ENCODE peak calls at places on chromosomes 3 and 15, in ten cellular contexts. E, U, S, I, O, V, F, T, D and K are unnamed samples.

GRCh38 chr3:193746832-193747231 is 153.8 kb downstream of the OPA1 start:
- DNase-seq in T (no peak), D (no peak), O (no peak), I (no peak), S (no peak), U (no peak), F (no peak), V (no peak), E (no peak), K (no peak)

GRCh38 chr3:61565569-61565968 is 4.2 kb downstream of the PTPRG start:
- DNase-seq in O (no peak), D (no peak), V (no peak), F (no peak), E (no peak), I (no peak), T (no peak), U (no peak), S (no peak), K (no peak)

GRCh38 chr3:112446343-112446742 is 52.9 kb downstream of the BTLA start:
- DNase-seq in O (no peak), S (no peak), V (no peak), I (no peak), E (no peak), F (no peak), T (no peak), D (no peak), U (no peak), K (no peak)

GRCh38 chr15:74226761-74227540 is 9.2 kb upstream of the CCDC33 start:
- DNase-seq in D (no peak), O (no peak), E (no peak), F (no peak), T (no peak), S (no peak), U (no peak), V (no peak), I (no peak), K (no peak)

GRCh38 chr3:151630938-151631417 is 102.7 kb upstream of the AADACL2 start:
- DNase-seq in E (no peak), U (no peak), T (no peak), S (peak), D (no peak), O (no peak), F (no peak), V (no peak), I (no peak), K (no peak)

GRCh38 chr15:77224352-77224751 is 153.4 kb upstream of the TSPAN3 start:
- DNase-seq in O (no peak), S (no peak), F (no peak), T (no peak), D (no peak), E (no peak), U (no peak), V (no peak), I (peak), K (no peak)

GRCh38 chr3:155512867-155513261 is 219.4 kb upstream of the STRIT1 start:
- DNase-seq in F (no peak), I (no peak), E (no peak), D (no peak), O (no peak), V (no peak), T (no peak), U (no peak), S (no peak), K (no peak)

GRCh38 chr3:8793242-8793641 is 23.8 kb upstream of the OXTR start:
- DNase-seq in T (no peak), S (no peak), D (no peak), O (no peak), U (no peak), I (no peak), V (no peak), E (no peak), F (no peak), K (no peak)

GRCh38 chr3:50550079-50550736 is 17.3 kb downstream of the C3orf18 start:
- DNase-seq in S (no peak), V (peak), E (peak), O (peak), U (peak), F (no peak), I (peak), T (peak), D (peak), K (no peak)

GRCh38 chr3:55801676-55802075 is 314.6 kb upstream of the WNT5A start:
- DNase-seq in E (no peak), T (no peak), V (no peak), I (no peak), F (no peak), S (no peak), D (no peak), U (no peak), O (no peak), K (no peak)

GRCh38 chr3:187040637-187041361 is 98.5 kb downstream of the RPL39L start:
- DNase-seq in F (no peak), U (peak), T (no peak), O (no peak), E (no peak), S (no peak), V (no peak), D (no peak), I (no peak), K (no peak)

GRCh38 chr3:43996379-43997301 is 245.0 kb upstream of the TOPAZ1 start:
- DNase-seq in V (no peak), U (peak), O (peak), S (no peak), F (peak), D (no peak), T (no peak), E (peak), I (no peak), K (peak)

GRCh38 chr15:68644088-68644904 is 65.5 kb downstream of the CORO2B start:
- DNase-seq in D (no peak), U (no peak), I (no peak), E (no peak), F (peak), T (no peak), O (no peak), S (no peak), V (no peak), K (no peak)

GRCh38 chr3:98962189-98962930 is 60.9 kb upstream of the DCBLD2 start:
- DNase-seq in T (no peak), F (no peak), I (peak), O (no peak), V (no peak), S (no peak), D (no peak), E (no peak), U (no peak), K (no peak)

GRCh38 chr3:20574746-20575145 is 388.7 kb upstream of the SGO1 start:
- DNase-seq in U (no peak), I (no peak), D (no peak), E (no peak), S (no peak), O (no peak), T (no peak), F (no peak), V (no peak), K (no peak)

GRCh38 chr3:152491922-152492321 is 223.2 kb downstream of the MBNL1 start:
- DNase-seq in T (no peak), U (no peak), S (no peak), I (no peak), O (no peak), V (no peak), E (no peak), D (no peak), F (no peak), K (no peak)

GRCh38 chr3:127613406-127613805 is 15.2 kb downstream of the MCM2 start:
- DNase-seq in I (no peak), V (no peak), E (no peak), U (no peak), D (no peak), T (no peak), O (no peak), S (no peak), F (no peak), K (no peak)

GRCh38 chr3:10515396-10515795 is 10.0 kb upstream of the ATP2B2 start:
- DNase-seq in O (no peak), S (no peak), T (no peak), U (no peak), I (no peak), F (peak), E (no peak), V (no peak), D (no peak), K (no peak)

GRCh38 chr3:101638262-101638745 is 38.6 kb downstream of the ZBTB11 start:
- DNase-seq in F (peak), T (no peak), E (no peak), D (no peak), O (no peak), S (no peak), U (peak), I (no peak), V (no peak), K (no peak)

GRCh38 chr3:134516905-134517304 is 31.0 kb downstream of the CEP63 start:
- DNase-seq in I (no peak), O (no peak), F (no peak), U (no peak), S (no peak), E (no peak), V (no peak), D (no peak), T (no peak), K (no peak)

GRCh38 chr3:65146149-65146548 is 458.3 kb upstream of the ADAMTS9 start:
- DNase-seq in T (no peak), U (no peak), V (no peak), S (no peak), D (no peak), E (no peak), F (no peak), O (no peak), I (peak), K (no peak)

GRCh38 chr3:74465652-74466415 is 148.6 kb downstream of the CNTN3 start:
- DNase-seq in I (no peak), O (no peak), T (no peak), F (no peak), U (no peak), D (no peak), V (no peak), E (no peak), S (no peak), K (no peak)

GRCh38 chr15:57675481-57676181 is 30.9 kb upstream of the POLR2M start:
- DNase-seq in F (no peak), I (no peak), T (no peak), V (no peak), E (no peak), S (no peak), U (no peak), O (no peak), D (no peak), K (no peak)

GRCh38 chr3:184314700-184315505 is 497 bp downstream of the EIF4G1 start:
- DNase-seq in U (peak), F (peak), D (peak), E (peak), T (peak), V (peak), S (peak), I (no peak), O (peak), K (no peak)

GRCh38 chr3:179182892-179183291 is 34.7 kb downstream of the PIK3CA start:
- DNase-seq in T (no peak), V (no peak), S (no peak), U (no peak), E (no peak), O (no peak), F (no peak), I (no peak), D (no peak), K (no peak)

GRCh38 chr15:64134322-64134829 is 17.2 kb upstream of the SNX22 start:
- DNase-seq in E (no peak), V (peak), U (no peak), I (no peak), T (no peak), O (no peak), D (no peak), F (peak), S (no peak), K (no peak)

GRCh38 chr15:82572311-82572710 is 32.1 kb upstream of the RPS17 start:
- DNase-seq in V (no peak), F (no peak), I (no peak), T (no peak), E (no peak), D (no peak), O (no peak), U (no peak), S (no peak), K (no peak)

GRCh38 chr3:149163066-149163465 is 33.6 kb downstream of the HPS3 start:
- DNase-seq in T (no peak), U (no peak), V (no peak), S (no peak), I (no peak), E (no peak), F (no peak), O (no peak), D (no peak), K (no peak)

GRCh38 chr3:15279671-15280402 is 52.5 kb downstream of the SH3BP5 start:
- DNase-seq in F (no peak), U (no peak), S (no peak), V (no peak), I (no peak), D (no peak), O (no peak), T (no peak), E (no peak), K (no peak)

GRCh38 chr3:52299815-52300611 is 12.4 kb downstream of the GLYCTK start:
- DNase-seq in I (no peak), U (no peak), D (peak), S (no peak), V (peak), F (no peak), E (peak), T (no peak), O (no peak), K (no peak)

GRCh38 chr15:80691575-80691974 is 3.5 kb upstream of the ABHD17C start:
- DNase-seq in F (no peak), E (no peak), U (no peak), T (no peak), O (no peak), I (no peak), S (no peak), V (no peak), D (no peak), K (no peak)

GRCh38 chr15:74333662-74334061 is 33.8 kb downstream of the CYP11A1 start:
- DNase-seq in I (no peak), O (no peak), U (no peak), E (no peak), V (no peak), F (no peak), T (no peak), S (no peak), D (no peak), K (no peak)

GRCh38 chr3:38581774-38582173 is 67.7 kb downstream of the SCN5A start:
- DNase-seq in T (no peak), S (no peak), F (peak), U (peak), E (no peak), O (no peak), D (no peak), I (no peak), V (no peak), K (no peak)

GRCh38 chr3:161914703-161915102 is 418.1 kb downstream of the OTOL1 start:
- DNase-seq in E (no peak), T (no peak), S (peak), O (no peak), I (no peak), V (peak), U (no peak), F (peak), D (peak), K (peak)

GRCh38 chr15:40306908-40307307 is 827 bp downstream of the PLCB2 start:
- DNase-seq in D (no peak), S (no peak), U (peak), F (no peak), T (no peak), O (no peak), E (no peak), I (no peak), V (no peak), K (no peak)

GRCh38 chr3:125280966-125281365 is 68.4 kb upstream of the SLC12A8 start:
- DNase-seq in S (peak), D (no peak), E (no peak), I (no peak), T (no peak), V (no peak), F (no peak), U (no peak), O (no peak), K (no peak)

GRCh38 chr3:106518516-106518915 is 649.7 kb upstream of the CBLB start:
- DNase-seq in O (no peak), D (no peak), T (no peak), S (no peak), V (no peak), I (peak), E (no peak), U (no peak), F (no peak), K (no peak)